ENCODE peak calls at places on chromosomes 1 and 21, in six cellular contexts. C is transverse colon, M is suprapubic skin, N is tibial nerve, R is stomach, E is H1. B is an unnamed sample.

GRCh38 chr1:160030657-160031367 is 978 bp downstream of the PIGM start:
- DNase-seq in R (no peak), M (no peak), E (no peak), C (peak), N (no peak), B (no peak)

GRCh38 chr1:171939730-171940129 is 98.4 kb downstream of the DNM3 start:
- DNase-seq in E (no peak), R (no peak), M (no peak), N (no peak), C (no peak), B (no peak)

GRCh38 chr1:154983776-154984466 is 777 bp downstream of the FLAD1 start:
- DNase-seq in R (no peak), E (no peak), C (no peak), N (no peak), M (no peak), B (no peak)

GRCh38 chr1:7988576-7988975 is 27.1 kb downstream of the PARK7 start:
- DNase-seq in N (no peak), M (no peak), E (no peak), R (no peak), C (no peak), B (no peak)

GRCh38 chr1:89844860-89845259 is 24.0 kb downstream of the LRRC8D start:
- DNase-seq in E (no peak), C (no peak), R (no peak), N (no peak), M (no peak), B (no peak)

GRCh38 chr1:95451054-95451453 is 217.0 kb downstream of the RWDD3 start:
- DNase-seq in E (no peak), M (no peak), N (no peak), C (no peak), R (no peak), B (no peak)

GRCh38 chr1:185666582-185666981 is 67.6 kb upstream of the HMCN1 start:
- DNase-seq in C (no peak), R (no peak), M (no peak), N (no peak), E (no peak), B (no peak)

GRCh38 chr1:205916541-205916940 is 26.7 kb downstream of the SLC26A9 start:
- DNase-seq in N (no peak), E (peak), R (no peak), M (no peak), C (no peak), B (no peak)

GRCh38 chr1:241269116-241269515 is 87.9 kb downstream of the RGS7 start:
- DNase-seq in R (no peak), N (no peak), C (no peak), M (no peak), E (peak), B (no peak)

GRCh38 chr1:224929335-224930237 is at the start of gene DNAH14:
- DNase-seq in M (peak), C (peak), N (no peak), E (peak), R (peak), B (peak)

GRCh38 chr1:68969430-68969829 is 472.5 kb upstream of the DEPDC1 start:
- DNase-seq in E (no peak), M (no peak), C (no peak), R (no peak), N (no peak), B (no peak)

GRCh38 chr1:85681087-85681486 is 27.1 kb downstream of the ZNHIT6 start:
- DNase-seq in E (no peak), C (no peak), N (no peak), M (no peak), R (no peak), B (no peak)

GRCh38 chr1:3324704-3325535 is 129.5 kb upstream of the ARHGEF16 start:
- DNase-seq in C (no peak), M (no peak), E (no peak), R (no peak), N (no peak), B (no peak)

GRCh38 chr1:26357121-26357602 is 3.2 kb upstream of the CRYBG2 start:
- DNase-seq in E (no peak), C (peak), R (peak), N (no peak), M (no peak), B (no peak)

GRCh38 chr1:172646653-172647052 is 12.2 kb upstream of the FASLG start:
- DNase-seq in M (no peak), E (no peak), C (no peak), R (no peak), N (no peak), B (no peak)

GRCh38 chr1:27557596-27558340 is 46.2 kb downstream of the AHDC1 start:
- DNase-seq in E (no peak), R (peak), C (peak), M (no peak), N (no peak), B (peak)

DNA sequence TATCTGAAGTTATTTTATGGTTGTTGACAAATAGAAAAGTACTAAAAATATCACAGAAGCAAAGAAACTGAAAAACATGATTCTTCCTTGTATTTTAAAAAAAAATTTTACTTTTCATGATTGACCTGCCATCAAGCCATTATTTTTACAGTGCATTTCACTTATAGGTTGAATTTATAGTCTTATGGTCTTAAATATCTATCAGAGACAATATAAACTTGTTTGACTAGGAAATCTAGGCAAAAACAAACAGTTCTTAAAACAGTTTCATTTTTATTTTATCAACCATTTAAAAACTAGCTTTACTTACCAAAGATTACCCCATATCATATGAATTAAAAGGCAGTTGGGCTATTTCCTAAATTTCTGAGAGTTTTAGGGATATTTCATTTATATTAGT is 59.2 kb downstream of the SLC16A1 start:
- DNase-seq in R (no peak), N (no peak), M (no peak), C (no peak), E (no peak), B (no peak)
- TF ChIP-seq POLR2A in R (no peak), N (no peak), M (no peak), C (no peak), E (no peak), B (no peak)

GRCh38 chr21:42251654-42252053 is 32.7 kb downstream of the ABCG1 start:
- DNase-seq in R (no peak), M (no peak), N (no peak), C (no peak), E (no peak), B (no peak)

GRCh38 chr21:42247716-42248115 is 28.8 kb downstream of the ABCG1 start:
- DNase-seq in C (no peak), R (no peak), N (no peak), E (no peak), M (no peak), B (no peak)

GRCh38 chr21:42248241-42248640 is 29.3 kb downstream of the ABCG1 start:
- DNase-seq in C (no peak), M (no peak), E (no peak), R (no peak), N (no peak), B (no peak)

GRCh38 chr21:42250422-42251403 is 31.8 kb downstream of the ABCG1 start:
- DNase-seq in N (no peak), R (no peak), E (no peak), C (no peak), M (no peak), B (no peak)

GRCh38 chr21:42248783-42249597 is 30.1 kb downstream of the ABCG1 start:
- DNase-seq in E (no peak), N (no peak), M (no peak), R (no peak), C (no peak), B (no peak)
- TF ChIP-seq EP300 in E (no peak), N (no peak), M (no peak), R (no peak), C (no peak), B (no peak)

DNA sequence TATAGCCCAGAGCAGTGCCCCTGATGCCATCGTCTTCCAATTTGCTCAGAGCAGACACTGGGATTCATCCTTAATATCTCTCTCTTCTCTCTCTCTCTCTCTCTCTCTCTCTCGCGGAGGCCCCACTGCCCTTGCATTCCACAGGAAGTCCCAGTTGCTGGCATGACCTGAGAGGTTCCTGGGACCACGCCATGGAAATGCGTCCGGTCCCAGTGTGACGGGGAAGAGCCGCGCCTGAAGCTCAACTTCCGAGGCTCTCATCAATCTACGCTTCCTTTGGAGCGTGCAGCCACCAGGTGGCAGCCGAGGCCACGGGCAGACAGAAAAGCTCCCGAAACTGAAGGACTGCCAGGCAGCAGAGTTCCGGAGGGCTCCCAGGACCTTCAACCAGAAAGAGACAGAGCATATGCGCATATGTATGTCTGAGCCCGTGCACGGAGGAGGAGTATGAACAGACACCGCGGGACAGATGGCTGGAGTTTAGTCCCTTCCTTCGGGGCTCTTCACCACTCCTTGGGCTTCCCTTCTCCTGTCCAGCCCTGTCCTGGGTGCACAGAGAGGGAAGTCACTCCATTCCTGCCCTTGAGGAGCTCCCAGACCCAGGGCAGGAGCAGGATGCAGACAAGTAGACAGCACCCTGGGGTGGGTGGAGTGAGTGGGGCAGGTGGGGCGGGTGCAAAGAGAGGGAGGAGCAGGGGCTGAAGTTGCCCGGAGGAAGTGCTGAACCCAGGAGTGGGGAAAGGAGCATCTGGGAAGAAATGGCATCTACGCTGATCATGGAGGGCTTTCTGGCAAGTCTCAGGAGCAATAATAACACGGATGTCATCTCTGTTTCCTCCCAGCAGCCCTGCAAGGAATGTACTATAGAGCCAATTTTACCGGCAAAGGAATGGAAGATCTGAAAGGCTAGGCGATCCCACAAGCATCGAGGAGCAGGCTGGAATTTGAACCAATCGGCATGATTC is 10.5 kb downstream of the PDZK1IP1 start:
- DNase-seq in M (peak), R (peak), C (peak), E (peak), N (peak), B (peak)
- TF ChIP-seq POLR2A in M (no peak), R (no peak), C (peak), E (peak), N (no peak), B (no peak)

GRCh38 chr1:40184193-40184592 is 23.0 kb downstream of the RLF start:
- DNase-seq in M (no peak), R (no peak), C (no peak), N (no peak), E (no peak), B (no peak)
- TF ChIP-seq EP300 in M (no peak), R (no peak), C (no peak), N (no peak), E (no peak), B (no peak)

DNA sequence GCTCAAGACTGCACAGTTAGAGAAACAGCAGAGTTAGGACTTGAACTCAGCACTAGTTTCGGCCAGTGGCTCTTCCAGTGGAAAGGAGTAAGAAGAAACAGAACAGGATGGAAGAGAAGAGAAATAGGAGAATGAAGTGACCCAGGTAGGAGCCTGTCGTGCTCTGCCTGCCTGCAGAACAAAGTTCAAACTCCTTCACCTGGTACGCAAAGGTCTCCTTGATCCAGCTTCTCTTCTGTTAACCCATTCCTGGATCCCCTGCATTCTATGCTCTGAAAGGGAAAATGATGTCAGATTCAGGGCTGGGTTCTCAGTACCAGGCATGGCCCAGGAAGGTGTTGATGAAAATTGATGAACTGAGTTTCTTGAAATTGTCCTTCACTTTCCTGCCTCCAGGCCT is 3.9 kb downstream of the FAM229A start:
- DNase-seq in C (no peak), M (no peak), E (no peak), N (no peak), R (no peak), B (no peak)
- TF ChIP-seq POLR2A in C (no peak), M (no peak), E (no peak), N (no peak), R (no peak), B (no peak)

DNA sequence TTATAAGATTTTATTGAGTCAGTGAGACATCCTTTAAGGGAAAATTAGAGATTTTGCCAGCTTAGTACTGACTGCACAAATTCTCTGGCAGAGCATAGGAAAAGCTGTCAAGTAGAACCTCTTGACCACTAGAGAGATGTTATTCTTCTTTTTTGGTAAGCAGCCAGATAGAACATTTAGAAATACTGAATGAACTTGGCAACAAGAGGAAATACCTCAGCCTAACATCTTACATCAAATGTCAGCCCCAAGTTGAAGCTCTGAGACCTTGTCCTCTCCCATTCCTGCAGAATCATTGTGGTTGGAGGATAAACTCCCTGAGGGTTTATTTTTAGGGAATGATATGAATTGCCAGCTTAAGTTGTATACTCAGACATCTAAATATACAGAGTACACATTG is 53.4 kb downstream of the MIGA1 start:
- DNase-seq in N (no peak), R (no peak), M (no peak), C (no peak), E (no peak), B (no peak)
- TF ChIP-seq EP300 in N (peak), R (no peak), M (peak), C (no peak), E (no peak), B (peak)

GRCh38 chr21:45130324-45130774 is 56.0 kb downstream of the ADARB1 start:
- DNase-seq in C (no peak), E (no peak), R (no peak), N (no peak), M (no peak), B (peak)
- TF ChIP-seq POLR2A in C (no peak), E (no peak), R (no peak), N (no peak), M (no peak), B (no peak)

GRCh38 chr1:231035799-231036198 is 4.3 kb downstream of the FAM89A start:
- DNase-seq in E (no peak), R (no peak), C (no peak), N (no peak), M (no peak), B (no peak)

GRCh38 chr1:231029841-231030240 is 10.2 kb downstream of the FAM89A start:
- DNase-seq in R (no peak), C (no peak), M (no peak), E (no peak), N (no peak), B (no peak)

GRCh38 chr1:231028676-231029075 is 11.4 kb downstream of the FAM89A start:
- DNase-seq in N (no peak), M (no peak), C (no peak), E (no peak), R (no peak), B (no peak)

GRCh38 chr1:231036416-231036815 is 3.6 kb downstream of the FAM89A start:
- DNase-seq in C (no peak), N (no peak), M (no peak), E (no peak), R (no peak), B (no peak)

GRCh38 chr1:231032963-231033362 is 7.1 kb downstream of the FAM89A start:
- DNase-seq in N (no peak), E (no peak), M (no peak), R (no peak), C (no peak), B (no peak)
- TF ChIP-seq EP300 in N (no peak), E (no peak), M (no peak), R (no peak), C (no peak), B (no peak)

DNA sequence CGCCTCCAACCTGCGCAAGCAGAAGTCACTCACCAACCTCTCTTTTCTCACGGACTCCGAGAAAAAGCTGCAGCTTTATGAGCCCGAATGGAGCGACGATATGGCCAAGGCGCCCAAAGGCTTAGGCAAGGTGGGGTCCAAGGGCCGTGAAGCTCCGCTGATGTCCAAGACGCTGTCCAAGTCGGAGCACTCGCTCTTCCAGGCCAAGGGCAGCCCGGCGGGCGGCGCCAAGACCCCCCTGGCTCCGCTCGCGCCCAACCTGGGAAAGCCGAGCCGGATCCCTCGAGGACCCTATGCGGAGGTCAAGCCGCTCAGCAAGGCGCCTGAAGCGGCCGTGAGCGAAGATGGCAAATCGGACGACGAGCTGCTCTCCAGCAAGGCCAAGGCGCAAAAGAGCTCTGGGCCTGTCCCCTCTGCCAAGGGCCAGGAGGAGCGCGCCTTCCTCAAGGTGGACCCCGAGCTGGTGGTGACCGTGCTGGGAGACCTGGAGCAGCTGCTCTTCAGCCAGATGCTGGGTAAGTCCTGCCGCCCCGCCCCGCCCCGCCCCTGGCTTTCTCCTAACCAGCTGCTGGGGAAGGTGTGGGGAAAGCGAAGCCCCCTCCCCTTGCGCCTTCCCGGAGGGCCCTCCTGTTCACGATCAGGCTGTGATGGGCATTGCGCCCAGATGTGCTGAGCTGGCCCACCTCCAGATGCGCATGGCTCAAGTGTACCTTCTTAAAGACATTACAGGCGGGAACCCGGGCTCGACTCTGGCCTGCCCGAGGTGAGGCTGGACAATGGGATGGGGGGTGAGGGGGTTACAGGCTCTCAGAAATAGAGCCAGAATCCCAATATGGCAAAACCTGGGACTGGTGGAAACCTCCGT is 110.2 kb downstream of the NAV1 start:
- DNase-seq in C (peak), R (peak), M (peak), E (peak), N (peak), B (peak)
- TF ChIP-seq POLR2A in C (no peak), R (no peak), M (no peak), E (no peak), N (no peak), B (no peak)